ENCODE peak calls at places on chromosome 3, in eight cellular contexts. I, R, F, Q, A, M, X and S are unnamed samples.

GRCh38 chr3:145903472-145904013 is 257.4 kb downstream of the PLOD2 start:
- DNase-seq in X (no peak), Q (no peak), I (no peak), M (no peak), F (no peak), A (no peak), R (no peak), S (no peak)

GRCh38 chr3:72270072-72270611 is 485.2 kb upstream of the PROK2 start:
- DNase-seq in X (peak), M (peak), I (peak), R (peak), F (peak), A (no peak), Q (peak), S (peak)

GRCh38 chr3:127622772-127623576 is 6.0 kb upstream of the PODXL2 start:
- DNase-seq in F (no peak), M (no peak), R (no peak), I (no peak), A (no peak), Q (no peak), X (no peak), S (no peak)

GRCh38 chr3:46987485-46988401 is 8.3 kb downstream of the NBEAL2 start:
- DNase-seq in F (peak), A (peak), R (no peak), X (peak), Q (no peak), I (no peak), M (no peak), S (peak)

GRCh38 chr3:195209836-195210551 is 61.0 kb downstream of the XXYLT1 start:
- DNase-seq in M (peak), X (peak), A (no peak), R (no peak), I (peak), Q (peak), F (no peak), S (peak)

GRCh38 chr3:129596194-129597086 is 10.0 kb downstream of the PLXND1 start:
- DNase-seq in X (peak), F (peak), R (peak), I (peak), Q (peak), A (no peak), M (peak), S (peak)

GRCh38 chr3:63791974-63792373 is 27.1 kb upstream of the C3orf49 start:
- DNase-seq in M (no peak), A (no peak), Q (no peak), R (no peak), I (peak), F (no peak), X (no peak), S (no peak)

GRCh38 chr3:43153189-43154083 is 47.6 kb upstream of the POMGNT2 start:
- DNase-seq in I (peak), F (no peak), A (no peak), M (peak), R (no peak), X (peak), Q (peak), S (peak)

GRCh38 chr3:98793971-98794370 is 30.8 kb downstream of the ST3GAL6 start:
- DNase-seq in F (no peak), A (no peak), X (no peak), M (no peak), Q (no peak), R (no peak), I (no peak), S (no peak)

GRCh38 chr3:15498461-15499214 is 22.9 kb downstream of the COLQ start:
- DNase-seq in Q (no peak), I (no peak), A (no peak), R (no peak), F (no peak), M (no peak), X (no peak), S (no peak)

GRCh38 chr3:13557417-13557816 is 8.5 kb downstream of the FBLN2 start:
- DNase-seq in R (no peak), X (no peak), M (no peak), F (no peak), A (no peak), Q (no peak), I (no peak), S (no peak)

GRCh38 chr3:164208846-164209245 is 869.5 kb downstream of the SI start:
- DNase-seq in R (no peak), I (no peak), M (no peak), F (no peak), Q (no peak), A (no peak), X (no peak), S (no peak)

GRCh38 chr3:123843668-123844067 is 40.5 kb downstream of the MYLK start:
- DNase-seq in M (no peak), X (no peak), A (no peak), I (peak), R (no peak), F (no peak), Q (no peak), S (no peak)

GRCh38 chr3:108830991-108831390 is 8.4 kb downstream of the TRAT1 start:
- DNase-seq in A (no peak), X (no peak), I (no peak), Q (no peak), F (no peak), M (no peak), R (no peak), S (no peak)

GRCh38 chr3:52844290-52844985 is 9.6 kb upstream of the MUSTN1 start:
- DNase-seq in Q (no peak), M (no peak), A (no peak), X (peak), R (no peak), F (no peak), I (no peak), S (no peak)

GRCh38 chr3:190178779-190179178 is 58.1 kb upstream of the P3H2 start:
- DNase-seq in I (no peak), A (no peak), X (no peak), R (no peak), M (no peak), Q (no peak), F (no peak), S (no peak)

GRCh38 chr3:125143538-125143937 is 69.0 kb downstream of the SLC12A8 start:
- DNase-seq in A (no peak), R (no peak), X (peak), Q (no peak), F (no peak), M (no peak), I (no peak), S (no peak)

GRCh38 chr3:42066516-42067181 is 24.5 kb upstream of the TRAK1 start:
- DNase-seq in Q (no peak), A (no peak), F (no peak), R (no peak), I (peak), X (peak), M (no peak), S (no peak)

GRCh38 chr3:176961916-176962315 is 235.4 kb downstream of the TBL1XR1 start:
- DNase-seq in X (no peak), Q (no peak), R (no peak), F (no peak), I (peak), M (no peak), A (no peak), S (no peak)

GRCh38 chr3:170257145-170257544 is 34.9 kb downstream of the PRKCI start:
- DNase-seq in X (no peak), A (no peak), M (no peak), I (no peak), R (no peak), F (no peak), Q (no peak), S (no peak)

GRCh38 chr3:149245738-149246451 is 24.3 kb upstream of the CP start:
- DNase-seq in X (no peak), F (no peak), A (no peak), R (no peak), M (no peak), Q (no peak), I (peak), S (peak)

GRCh38 chr3:18500322-18500721 is 75.2 kb upstream of the SATB1 start:
- DNase-seq in M (no peak), F (no peak), X (no peak), A (no peak), I (no peak), Q (no peak), R (no peak), S (no peak)

GRCh38 chr3:43298761-43299160 is 12.4 kb downstream of the SNRK start:
- DNase-seq in R (no peak), A (no peak), I (no peak), M (no peak), X (no peak), Q (no peak), F (no peak), S (no peak)

GRCh38 chr3:99639579-99639978 is 1.2 kb downstream of the COL8A1 start:
- DNase-seq in A (no peak), F (no peak), I (peak), R (no peak), Q (no peak), M (no peak), X (no peak), S (no peak)

GRCh38 chr3:130894130-130894872 is 417 bp downstream of the ATP2C1 start:
- DNase-seq in X (peak), A (peak), M (peak), F (peak), Q (peak), R (peak), I (no peak), S (peak)

GRCh38 chr3:43497905-43498365 is 123.9 kb downstream of the ANO10 start:
- DNase-seq in I (peak), A (no peak), M (no peak), X (no peak), R (no peak), Q (no peak), F (no peak), S (no peak)

GRCh38 chr3:117748131-117748530 is 1038.6 kb downstream of the TUSC7 start:
- DNase-seq in X (no peak), F (no peak), A (no peak), M (no peak), R (no peak), I (peak), Q (no peak), S (no peak)

GRCh38 chr3:47410417-47410720 is 29.5 kb downstream of the PTPN23 start:
- DNase-seq in Q (no peak), F (no peak), A (no peak), M (peak), R (no peak), X (no peak), I (no peak), S (no peak)

GRCh38 chr3:167941234-167941995 is 154.3 kb downstream of the GOLIM4 start:
- DNase-seq in R (peak), I (peak), F (peak), Q (peak), M (no peak), X (peak), A (no peak), S (peak)

GRCh38 chr3:134659391-134660045 is 8.7 kb upstream of the KY start:
- DNase-seq in I (no peak), X (peak), M (no peak), F (no peak), A (no peak), R (no peak), Q (no peak), S (no peak)

GRCh38 chr3:160668454-160668853 is 8.5 kb upstream of the ARL14 start:
- DNase-seq in M (no peak), Q (no peak), X (no peak), I (no peak), F (no peak), A (no peak), R (no peak), S (no peak)

GRCh38 chr3:25834346-25834745 is 44.5 kb downstream of the OXSM start:
- DNase-seq in Q (no peak), X (no peak), A (no peak), M (no peak), R (no peak), I (no peak), F (no peak), S (no peak)

GRCh38 chr3:24364359-24364758 is 130.3 kb downstream of the THRB start:
- DNase-seq in F (no peak), A (no peak), Q (no peak), X (no peak), M (no peak), R (no peak), I (no peak), S (no peak)

GRCh38 chr3:129015388-129016105 is 14.4 kb downstream of the EFCC1 start:
- DNase-seq in I (no peak), F (peak), Q (peak), M (peak), R (no peak), X (peak), A (no peak), S (peak)

GRCh38 chr3:49930241-49930690 is 655 bp upstream of the MON1A start:
- DNase-seq in I (no peak), R (no peak), M (no peak), A (no peak), X (peak), F (no peak), Q (no peak), S (no peak)

GRCh38 chr3:170438836-170439235 is 20.2 kb downstream of the CLDN11 start:
- DNase-seq in F (no peak), Q (no peak), I (no peak), A (no peak), R (no peak), M (no peak), X (no peak), S (no peak)

GRCh38 chr3:186931487-186932280 is 1.4 kb downstream of the ST6GAL1 start:
- DNase-seq in M (no peak), F (peak), I (peak), Q (peak), A (no peak), X (peak), R (no peak), S (no peak)
- TF ChIP-seq POLR2A in M (no peak), F (peak), I (no peak), Q (no peak), A (no peak), X (no peak), R (no peak), S (no peak)

DNA sequence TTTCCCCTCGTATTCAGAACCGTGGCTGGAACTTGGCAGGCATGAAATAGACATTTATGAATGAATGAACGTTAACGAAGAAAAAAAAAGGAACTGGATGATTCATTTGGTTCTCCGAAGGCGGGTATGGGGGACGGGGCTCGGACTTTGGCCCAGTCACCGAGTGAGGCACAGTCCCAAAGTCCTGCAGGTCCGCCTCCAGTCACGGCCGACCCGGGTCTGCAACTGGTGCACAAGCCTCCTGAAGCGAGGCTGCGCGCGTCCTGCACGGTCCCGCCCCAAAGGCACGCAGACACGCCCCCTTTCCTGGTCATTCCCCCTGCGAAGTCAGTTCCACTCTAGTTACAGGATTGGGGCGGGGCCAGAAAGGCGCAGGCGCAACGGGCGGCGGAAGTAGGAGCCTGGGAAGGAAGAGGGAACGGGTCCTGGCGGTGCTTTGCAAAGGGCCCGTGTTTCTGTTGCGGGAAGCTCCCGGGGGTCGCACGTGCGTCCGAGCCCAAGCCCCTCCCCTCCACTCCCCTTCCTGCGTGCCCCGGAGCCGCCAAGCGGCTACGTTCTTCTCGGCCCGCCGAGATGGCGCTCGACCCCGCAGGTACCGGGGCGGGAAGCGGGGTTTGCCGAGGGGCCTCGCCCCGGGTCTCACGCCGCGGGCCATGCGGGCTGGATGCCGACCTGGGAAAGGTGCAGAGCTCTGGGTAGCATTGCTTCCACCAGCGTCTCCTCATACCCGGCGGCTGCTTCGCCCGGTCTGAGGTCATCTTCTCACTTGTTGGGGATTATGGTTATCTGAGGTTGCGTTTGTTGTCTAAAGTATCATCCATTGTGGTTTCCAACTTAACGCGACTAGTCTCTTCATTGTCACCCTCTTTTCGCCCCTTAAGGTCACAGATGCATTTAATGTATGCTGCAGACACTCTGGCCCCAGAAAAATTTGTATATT is at the start of gene CMC1:
- DNase-seq in I (peak), Q (peak), R (peak), M (peak), F (peak), A (peak), X (peak), S (peak)
- TF ChIP-seq POLR2A in I (peak), Q (peak), R (peak), M (peak), F (peak), A (peak), X (peak), S (peak)

DNA sequence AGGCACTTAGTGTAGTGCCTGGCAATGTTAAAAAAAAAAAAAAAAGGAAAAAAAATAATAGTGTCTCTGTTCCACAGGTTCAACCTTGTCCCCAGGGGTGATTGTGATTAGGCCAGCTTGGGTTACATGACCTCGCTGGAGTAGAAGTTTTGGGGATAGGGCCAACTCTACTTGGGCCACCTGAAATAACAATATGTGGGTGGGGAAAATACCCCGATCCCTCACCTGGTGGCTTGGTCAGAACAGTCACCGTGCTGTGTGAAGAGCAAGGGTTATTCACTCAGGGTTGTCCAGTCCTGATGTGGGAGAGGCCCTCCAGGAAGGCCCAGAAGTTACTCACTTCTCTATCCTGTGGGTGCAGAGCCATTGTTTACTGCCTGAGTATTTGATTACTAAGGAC is 19.5 kb downstream of the XYLB start:
- DNase-seq in I (no peak), F (no peak), R (no peak), A (no peak), X (no peak), M (no peak), Q (no peak), S (no peak)
- TF ChIP-seq POLR2A in I (no peak), F (no peak), R (no peak), A (no peak), X (no peak), M (no peak), Q (no peak), S (no peak)

GRCh38 chr3:133547432-133548041 is 25.9 kb upstream of the CDV3 start:
- DNase-seq in X (peak), A (no peak), F (no peak), Q (peak), I (peak), R (no peak), M (peak), S (no peak)
- TF ChIP-seq POLR2A in X (no peak), A (no peak), F (no peak), Q (no peak), I (no peak), R (no peak), M (no peak), S (no peak)

DNA sequence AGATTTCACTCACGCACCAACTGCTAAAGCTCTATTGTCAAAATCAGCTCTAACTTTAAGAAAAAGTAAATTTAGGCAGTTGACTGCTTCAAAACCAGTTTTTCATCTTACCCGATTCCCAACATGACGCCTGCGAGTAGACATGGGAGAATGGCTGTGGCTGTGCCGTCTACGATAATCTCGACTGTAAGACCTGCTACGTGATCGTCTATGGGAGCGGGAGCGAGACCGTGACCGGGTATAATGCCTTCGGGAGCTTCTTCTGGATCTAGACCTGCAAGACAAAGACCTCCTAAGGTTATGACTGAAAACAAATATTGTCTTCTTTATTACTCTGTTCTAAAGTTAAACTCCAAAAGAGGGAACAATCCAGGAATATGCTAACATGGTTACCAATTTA is 12.5 kb downstream of the TRA2B start:
- DNase-seq in F (no peak), M (no peak), X (no peak), I (no peak), A (no peak), R (no peak), Q (no peak), S (no peak)
- TF ChIP-seq POLR2A in F (no peak), M (no peak), X (no peak), I (no peak), A (no peak), R (no peak), Q (no peak), S (no peak)

GRCh38 chr3:141486735-141487418 is at the start of gene RASA2:
- DNase-seq in A (peak), R (peak), I (peak), F (peak), Q (peak), X (peak), M (peak), S (peak)
- TF ChIP-seq POLR2A in A (peak), R (peak), I (peak), F (peak), Q (peak), X (peak), M (peak), S (peak)

GRCh38 chr3:56957520-56957919 is 102.9 kb upstream of the SPATA12 start:
- DNase-seq in F (no peak), A (no peak), X (no peak), M (no peak), R (no peak), I (no peak), Q (no peak), S (no peak)

GRCh38 chr3:56955551-56956131 is 104.8 kb upstream of the SPATA12 start:
- DNase-seq in M (no peak), X (no peak), Q (peak), R (no peak), I (no peak), F (no peak), A (no peak), S (no peak)

GRCh38 chr3:56954125-56954524 is 106.3 kb upstream of the SPATA12 start:
- DNase-seq in X (no peak), Q (no peak), I (no peak), F (no peak), M (no peak), A (no peak), R (no peak), S (no peak)

GRCh38 chr3:56958879-56959607 is 101.4 kb upstream of the SPATA12 start:
- DNase-seq in R (no peak), M (no peak), A (no peak), X (no peak), Q (no peak), F (no peak), I (no peak), S (no peak)

DNA sequence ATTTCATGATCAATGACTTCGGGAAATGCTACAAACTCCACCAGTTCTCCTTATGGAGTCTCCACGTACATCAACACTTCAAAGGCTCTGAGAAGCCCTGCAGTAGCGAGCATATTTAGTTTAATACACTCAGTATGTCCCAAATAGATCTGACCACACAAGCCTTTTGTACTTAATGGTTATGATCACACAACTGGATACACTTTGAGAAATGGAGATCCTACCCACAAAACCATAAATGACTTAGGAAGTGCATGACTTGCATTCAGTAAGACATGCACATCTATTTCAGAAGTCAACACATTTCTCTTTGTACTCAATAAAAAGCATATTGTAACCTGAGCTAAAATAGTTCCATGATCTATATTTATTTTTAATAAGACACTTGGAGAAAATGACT is 103.6 kb upstream of the SPATA12 start:
- DNase-seq in X (no peak), Q (no peak), A (no peak), M (no peak), I (no peak), R (no peak), F (no peak), S (no peak)
- TF ChIP-seq POLR2A in X (no peak), Q (no peak), A (no peak), M (no peak), I (no peak), R (no peak), F (no peak), S (no peak)

GRCh38 chr3:38117748-38118420 is 19.0 kb downstream of the ACAA1 start:
- DNase-seq in Q (peak), F (peak), A (peak), I (peak), X (peak), M (peak), R (peak), S (peak)
- TF ChIP-seq POLR2A in Q (no peak), F (peak), A (no peak), I (no peak), X (no peak), M (no peak), R (no peak), S (no peak)